ENCODE peak calls at places on chromosomes 2 and 18, in seven cellular contexts. C is brain microvascular endothelial cell, U is RWPE1, G is cardiac fibroblast, Y is GM20000, N is A673, V is Calu3. M is an unnamed sample.

GRCh38 chr18:33446604-33447003 is 6.1 kb upstream of the CCDC178 start:
- DNase-seq in C (no peak), U (no peak), G (no peak), Y (no peak), N (no peak), V (no peak), M (no peak)

GRCh38 chr2:171957061-171957460 is 34.8 kb downstream of the HAT1 start:
- DNase-seq in C (no peak), U (no peak), G (no peak), Y (no peak), N (peak), V (no peak), M (peak)

GRCh38 chr2:32496657-32497056 is 131.2 kb upstream of the TTC27 start:
- DNase-seq in C (no peak), U (no peak), G (no peak), Y (no peak), N (no peak), V (no peak), M (no peak)

GRCh38 chr2:222239945-222240675 is 58.7 kb downstream of the PAX3 start:
- DNase-seq in C (no peak), U (no peak), G (no peak), Y (no peak), N (no peak), V (no peak), M (no peak)

GRCh38 chr2:61670591-61671503 is 132.7 kb upstream of the XPO1 start:
- DNase-seq in C (peak), U (no peak), G (peak), Y (peak), N (no peak), V (no peak), M (peak)

GRCh38 chr2:161370981-161371380 is 45.1 kb upstream of the TBR1 start:
- DNase-seq in C (no peak), U (no peak), G (no peak), Y (no peak), N (no peak), V (no peak), M (no peak)

GRCh38 chr2:88180594-88181240 is 10.6 kb downstream of the THNSL2 start:
- DNase-seq in C (no peak), U (peak), G (peak), Y (no peak), N (peak), V (no peak), M (peak)

GRCh38 chr18:51107594-51108305 is 77.7 kb downstream of the SMAD4 start:
- DNase-seq in C (no peak), U (no peak), G (no peak), Y (no peak), N (no peak), V (peak), M (no peak)

GRCh38 chr2:189261431-189261841 is 81.9 kb upstream of the COL5A2 start:
- DNase-seq in C (peak), U (peak), G (peak), Y (no peak), N (no peak), V (no peak), M (peak)

GRCh38 chr2:12787891-12788783 is 71.4 kb downstream of the TRIB2 start:
- DNase-seq in C (peak), U (peak), G (peak), Y (no peak), N (no peak), V (no peak), M (no peak)

GRCh38 chr2:96526615-96527014 is 9.9 kb upstream of the ARID5A start:
- DNase-seq in C (no peak), U (no peak), G (no peak), Y (no peak), N (no peak), V (no peak), M (no peak)

GRCh38 chr2:23235292-23235691 is 149.7 kb upstream of the KLHL29 start:
- DNase-seq in C (no peak), U (no peak), G (no peak), Y (no peak), N (no peak), V (no peak), M (peak)

GRCh38 chr2:127661949-127662510 is 13.3 kb downstream of the LIMS2 start:
- DNase-seq in C (no peak), U (no peak), G (peak), Y (no peak), N (no peak), V (no peak), M (no peak)

GRCh38 chr18:23918395-23919032 is 96.0 kb upstream of the TTC39C start:
- DNase-seq in C (peak), U (peak), G (peak), Y (peak), N (peak), V (peak), M (peak)

GRCh38 chr18:69755041-69755440 is 192.6 kb downstream of the CD226 start:
- DNase-seq in C (no peak), U (no peak), G (no peak), Y (no peak), N (no peak), V (no peak), M (no peak)

GRCh38 chr2:233919938-233920337 is 2.8 kb downstream of the TRPM8 start:
- DNase-seq in C (peak), U (peak), G (peak), Y (no peak), N (peak), V (no peak), M (peak)

GRCh38 chr2:220144411-220144810 is 517.0 kb downstream of the SLC4A3 start:
- DNase-seq in C (peak), U (no peak), G (peak), Y (no peak), N (no peak), V (no peak), M (peak)

GRCh38 chr2:46706264-46706983 is 209.2 kb downstream of the MCFD2 start:
- DNase-seq in C (no peak), U (no peak), G (no peak), Y (no peak), N (no peak), V (no peak), M (no peak)

GRCh38 chr2:222782201-222782600 is 78.6 kb upstream of the ACSL3 start:
- DNase-seq in C (no peak), U (no peak), G (no peak), Y (no peak), N (no peak), V (no peak), M (no peak)

GRCh38 chr18:7870855-7871254 is 303.7 kb downstream of the PTPRM start:
- DNase-seq in C (no peak), U (no peak), G (peak), Y (no peak), N (no peak), V (no peak), M (peak)

GRCh38 chr2:201754683-201755415 is 25.9 kb downstream of the ALS2 start:
- DNase-seq in C (no peak), U (no peak), G (no peak), Y (no peak), N (no peak), V (no peak), M (no peak)

GRCh38 chr2:14601070-14601770 is 31.3 kb upstream of the LRATD1 start:
- DNase-seq in C (no peak), U (peak), G (no peak), Y (no peak), N (peak), V (no peak), M (no peak)

DNA sequence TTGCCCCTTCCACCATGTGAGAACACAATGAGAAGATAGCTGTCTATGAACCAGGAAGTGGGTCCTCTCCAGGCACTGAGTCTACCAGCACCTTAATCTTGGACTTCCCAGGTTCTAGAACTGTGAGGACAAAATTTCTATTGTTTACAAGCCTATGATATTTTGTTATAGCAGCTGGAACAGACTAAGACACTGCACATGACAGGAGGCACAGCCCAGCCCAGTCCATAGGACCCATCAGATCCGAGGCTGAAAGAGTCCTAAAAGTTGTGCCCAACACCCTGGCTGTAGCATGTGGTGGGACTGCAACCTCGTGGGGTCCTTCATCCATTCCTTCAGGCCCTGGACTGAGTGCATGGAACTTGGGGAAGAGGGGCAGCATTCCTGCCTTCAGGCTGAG is 48.4 kb upstream of the YWHAQ start:
- DNase-seq in C (no peak), U (no peak), G (no peak), Y (no peak), N (no peak), V (no peak), M (no peak)
- TF ChIP-seq CTCF in C (no peak), U (no peak), G (no peak), Y (no peak), N (no peak), V (no peak), M (no peak)

GRCh38 chr18:9612215-9612830 is 2.0 kb downstream of the PPP4R1 start:
- DNase-seq in C (no peak), U (peak), G (peak), Y (peak), N (peak), V (peak), M (peak)

GRCh38 chr18:9614401-9615279 is at the start of gene PPP4R1:
- DNase-seq in C (no peak), U (peak), G (peak), Y (peak), N (peak), V (peak), M (peak)

GRCh38 chr18:9615280-9615797 is 980 bp upstream of the PPP4R1 start:
- DNase-seq in C (no peak), U (no peak), G (no peak), Y (no peak), N (no peak), V (no peak), M (no peak)

GRCh38 chr18:9612989-9613388 is 1.4 kb downstream of the PPP4R1 start:
- DNase-seq in C (no peak), U (no peak), G (no peak), Y (no peak), N (no peak), V (no peak), M (no peak)

GRCh38 chr18:9613550-9614400 is 584 bp downstream of the PPP4R1 start:
- DNase-seq in C (no peak), U (peak), G (peak), Y (peak), N (peak), V (peak), M (peak)
- TF ChIP-seq CTCF in C (no peak), U (no peak), G (no peak), Y (no peak), N (peak), V (no peak), M (no peak)

DNA sequence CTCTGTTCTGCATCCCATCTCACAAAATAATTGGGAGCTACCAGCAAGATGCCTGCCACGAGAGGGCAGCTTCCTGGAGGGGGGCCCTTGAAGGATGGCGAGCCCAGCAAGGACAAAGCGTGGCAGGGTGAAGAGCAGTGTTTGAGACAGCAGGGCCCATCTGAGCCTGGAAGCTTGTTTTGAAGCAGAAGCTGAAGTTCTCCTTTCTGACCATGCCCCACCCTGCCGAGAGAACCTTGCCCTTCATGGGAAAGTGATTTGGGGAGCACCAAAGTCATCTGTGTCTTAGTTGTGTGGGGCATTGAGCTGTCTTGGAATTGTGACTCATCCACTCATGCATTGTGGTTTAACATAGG is 216.3 kb downstream of the BCL11A start:
- DNase-seq in C (no peak), U (no peak), G (no peak), Y (peak), N (no peak), V (no peak), M (no peak)
- TF ChIP-seq CTCF in C (no peak), U (no peak), G (no peak), Y (peak), N (peak), V (no peak), M (no peak)

GRCh38 chr2:70340921-70341765 is 39.3 kb upstream of the FAM136A start:
- DNase-seq in C (peak), U (peak), G (peak), Y (peak), N (peak), V (peak), M (peak)
- TF ChIP-seq CTCF in C (peak), U (peak), G (peak), Y (peak), N (peak), V (peak), M (peak)

DNA sequence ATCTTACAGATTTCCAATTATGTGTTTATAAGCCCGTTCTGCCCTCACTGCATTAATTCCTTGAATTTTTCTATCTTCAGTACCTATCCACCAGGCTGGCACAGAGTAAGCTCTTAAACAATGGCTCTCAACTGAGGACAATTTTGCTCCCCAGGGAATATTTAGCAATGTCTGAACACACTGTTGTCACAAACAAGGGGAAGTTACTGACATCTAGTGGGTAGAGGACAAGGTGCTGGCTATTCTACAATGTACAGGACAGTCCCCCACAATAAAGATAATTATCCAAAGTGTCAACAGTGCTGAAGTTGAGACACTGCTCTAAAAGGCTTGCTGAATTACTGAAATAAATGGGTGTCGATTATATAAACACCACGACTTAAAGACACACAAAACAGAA is 5.0 kb downstream of the NDUFS1 start:
- DNase-seq in C (no peak), U (no peak), G (peak), Y (no peak), N (peak), V (no peak), M (peak)
- TF ChIP-seq CTCF in C (no peak), U (no peak), G (no peak), Y (no peak), N (peak), V (no peak), M (peak)

DNA sequence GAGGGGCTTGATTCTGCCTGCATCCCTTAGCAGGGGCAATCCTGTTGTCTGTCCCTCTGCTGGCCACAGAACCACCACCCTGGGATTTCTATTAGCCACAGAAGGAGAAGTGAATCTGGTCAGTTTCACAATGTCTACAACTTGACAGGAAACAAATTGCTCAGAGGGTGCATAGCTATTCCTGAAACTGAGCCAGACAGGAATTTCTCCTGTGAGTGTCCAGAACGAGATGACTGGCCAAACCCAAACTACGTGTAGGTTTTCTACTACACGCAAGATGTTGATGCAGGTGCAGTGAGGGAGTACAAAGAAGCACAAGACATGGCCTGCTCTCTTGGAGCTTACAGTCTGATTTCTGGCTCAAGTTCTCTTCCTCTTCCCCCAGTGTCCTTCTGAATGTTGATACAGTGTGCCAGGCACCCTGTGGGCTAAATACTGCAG is 201.9 kb downstream of the CLIP4 start:
- DNase-seq in C (no peak), U (no peak), G (peak), Y (peak), N (no peak), V (no peak), M (peak)
- TF ChIP-seq CTCF in C (peak), U (no peak), G (peak), Y (no peak), N (no peak), V (no peak), M (no peak)

DNA sequence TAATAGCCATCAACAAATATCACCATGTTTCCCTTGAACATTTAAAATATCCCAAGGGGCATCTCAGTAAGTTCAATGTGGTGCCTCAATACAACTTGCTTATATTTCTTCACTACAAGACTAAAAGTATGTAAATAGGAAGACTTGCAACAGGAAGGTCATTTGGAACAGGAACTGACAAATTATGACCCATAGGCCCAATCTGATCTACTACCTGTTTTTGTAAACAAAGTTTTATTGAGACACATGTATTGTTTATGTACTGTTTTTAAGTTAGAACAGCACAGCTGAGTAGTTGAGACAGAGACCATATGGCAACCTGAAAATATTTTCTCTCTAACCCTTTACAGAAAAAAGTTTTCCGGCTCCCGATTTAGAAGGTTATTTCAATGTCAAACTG is 154.8 kb upstream of the TFPI start:
- DNase-seq in C (no peak), U (no peak), G (no peak), Y (no peak), N (no peak), V (no peak), M (no peak)
- TF ChIP-seq CTCF in C (no peak), U (no peak), G (no peak), Y (no peak), N (no peak), V (no peak), M (no peak)

GRCh38 chr2:216589779-216590178 is 43.4 kb upstream of the IGFBP2 start:
- DNase-seq in C (no peak), U (no peak), G (no peak), Y (no peak), N (no peak), V (no peak), M (no peak)

GRCh38 chr2:216590780-216591179 is 42.4 kb upstream of the IGFBP2 start:
- DNase-seq in C (peak), U (no peak), G (peak), Y (no peak), N (no peak), V (no peak), M (no peak)

GRCh38 chr2:216588771-216589363 is 44.4 kb upstream of the IGFBP2 start:
- DNase-seq in C (no peak), U (no peak), G (no peak), Y (no peak), N (peak), V (no peak), M (no peak)

GRCh38 chr2:216594081-216594480 is 39.1 kb upstream of the IGFBP2 start:
- DNase-seq in C (no peak), U (no peak), G (no peak), Y (no peak), N (no peak), V (no peak), M (peak)

GRCh38 chr2:216591480-216591879 is 41.7 kb upstream of the IGFBP2 start:
- DNase-seq in C (no peak), U (no peak), G (no peak), Y (no peak), N (no peak), V (no peak), M (no peak)
- TF ChIP-seq CTCF in C (no peak), U (no peak), G (no peak), Y (no peak), N (no peak), V (no peak), M (no peak)

GRCh38 chr2:135744761-135745314 is 3.2 kb downstream of the UBXN4 start:
- DNase-seq in C (peak), U (peak), G (peak), Y (peak), N (peak), V (peak), M (peak)

GRCh38 chr2:135742307-135742838 is 718 bp downstream of the UBXN4 start:
- DNase-seq in C (peak), U (peak), G (peak), Y (peak), N (peak), V (peak), M (peak)

GRCh38 chr2:135741043-135741394 is 636 bp upstream of the UBXN4 start:
- DNase-seq in C (no peak), U (no peak), G (no peak), Y (no peak), N (no peak), V (no peak), M (no peak)

GRCh38 chr2:135743860-135744259 is 2.2 kb downstream of the UBXN4 start:
- DNase-seq in C (no peak), U (no peak), G (no peak), Y (no peak), N (peak), V (no peak), M (no peak)

GRCh38 chr2:135741395-135742306 is at the start of gene UBXN4:
- DNase-seq in C (peak), U (peak), G (peak), Y (peak), N (peak), V (peak), M (peak)
- TF ChIP-seq CTCF in C (peak), U (peak), G (peak), Y (peak), N (peak), V (no peak), M (peak)

M was measured in MCF 10A.